ENCODE peak calls at places on chromosomes 1 and 21, in ten cellular contexts. P, R, C, S, F, H, M, E, W and G are unnamed samples.

GRCh38 chr1:244046907-244047738 is 4.0 kb upstream of the ZBTB18 start:
- DNase-seq in M (no peak), F (no peak), S (no peak), P (no peak), E (peak), C (no peak), H (peak), R (no peak), W (no peak), G (no peak)

GRCh38 chr1:55446351-55446750 is 231.2 kb upstream of the USP24 start:
- DNase-seq in F (no peak), E (no peak), R (no peak), C (no peak), W (no peak), H (no peak), S (no peak), P (no peak), M (no peak), G (no peak)

GRCh38 chr1:210937846-210938245 is 196.1 kb downstream of the KCNH1 start:
- DNase-seq in W (no peak), R (no peak), H (no peak), P (no peak), M (no peak), C (no peak), F (no peak), S (no peak), E (no peak), G (no peak)

GRCh38 chr1:9233241-9233941 is 1.2 kb upstream of the H6PD start:
- DNase-seq in M (no peak), C (peak), E (peak), W (peak), R (peak), P (peak), F (peak), H (peak), S (no peak), G (no peak)

GRCh38 chr1:36384542-36385409 is 948 bp downstream of the STK40 start:
- DNase-seq in W (peak), C (no peak), P (peak), E (peak), R (peak), S (peak), H (peak), M (no peak), F (peak), G (peak)

GRCh38 chr1:217311766-217312165 is 319.1 kb downstream of the GPATCH2 start:
- DNase-seq in R (no peak), C (no peak), S (no peak), P (no peak), W (no peak), E (peak), H (peak), M (peak), F (no peak), G (no peak)

GRCh38 chr1:206912445-206913095 is 9.2 kb downstream of the FCMR start:
- DNase-seq in S (peak), E (peak), W (peak), P (peak), M (peak), F (peak), C (no peak), H (peak), R (no peak), G (peak)

GRCh38 chr1:191558389-191558788 is 599.9 kb upstream of the RGS18 start:
- DNase-seq in S (no peak), P (no peak), C (no peak), R (no peak), E (no peak), W (no peak), F (no peak), M (no peak), H (no peak), G (no peak)

GRCh38 chr1:230614121-230614520 is 28.2 kb upstream of the COG2 start:
- DNase-seq in R (no peak), F (no peak), E (no peak), M (no peak), H (no peak), W (no peak), C (no peak), S (no peak), P (no peak), G (no peak)

GRCh38 chr1:152047607-152047953 is 10.8 kb upstream of the S100A11 start:
- DNase-seq in R (no peak), S (peak), W (peak), M (no peak), C (no peak), P (no peak), E (no peak), H (no peak), F (peak), G (no peak)

GRCh38 chr1:118902299-118903270 is 85.6 kb downstream of the TBX15 start:
- DNase-seq in M (no peak), C (no peak), R (no peak), H (no peak), S (no peak), W (no peak), F (no peak), P (no peak), E (no peak), G (no peak)

GRCh38 chr1:187151555-187151954 is 322.8 kb downstream of the PLA2G4A start:
- DNase-seq in W (no peak), S (no peak), R (no peak), E (no peak), M (no peak), H (no peak), P (no peak), F (no peak), C (no peak), G (no peak)

GRCh38 chr1:12371053-12371452 is 141.2 kb downstream of the VPS13D start:
- DNase-seq in M (no peak), H (no peak), F (no peak), P (no peak), C (no peak), E (no peak), S (no peak), R (no peak), W (no peak), G (no peak)

GRCh38 chr1:90850925-90851710 is 134.0 kb upstream of the BARHL2 start:
- DNase-seq in H (peak), E (peak), F (peak), S (peak), M (peak), P (peak), R (peak), C (peak), W (peak), G (peak)

GRCh38 chr1:214453109-214453722 is 98.2 kb downstream of the PTPN14 start:
- DNase-seq in W (no peak), S (no peak), R (no peak), H (peak), E (no peak), M (no peak), P (no peak), C (no peak), F (no peak), G (no peak)

GRCh38 chr1:178310685-178311105 is 186.1 kb downstream of the CLEC20A start:
- DNase-seq in F (peak), W (no peak), H (peak), S (peak), E (peak), M (peak), P (no peak), R (no peak), C (no peak), G (peak)

GRCh38 chr1:89633103-89633744 is at the start of gene LRRC8C:
- DNase-seq in S (peak), C (peak), W (peak), R (peak), E (peak), P (peak), F (peak), M (peak), H (peak), G (peak)

GRCh38 chr1:14371806-14372497 is 226.5 kb upstream of the KAZN start:
- DNase-seq in P (no peak), H (no peak), M (no peak), S (no peak), W (no peak), R (no peak), F (no peak), C (no peak), E (peak), G (no peak)

GRCh38 chr1:67700692-67701410 is 15.8 kb downstream of the GADD45A start:
- DNase-seq in P (no peak), F (no peak), R (no peak), W (peak), M (no peak), S (peak), H (peak), C (no peak), E (no peak), G (peak)

GRCh38 chr1:27656157-27656893 is 15.7 kb downstream of the IFI6 start:
- DNase-seq in R (no peak), F (no peak), E (peak), W (peak), C (peak), P (no peak), H (peak), S (no peak), M (peak), G (no peak)

GRCh38 chr1:111963985-111964738 is 25.3 kb downstream of the KCND3 start:
- DNase-seq in C (no peak), W (no peak), M (no peak), P (no peak), F (no peak), H (no peak), E (no peak), R (no peak), S (no peak), G (no peak)

GRCh38 chr21:45970674-45971486 is 10.7 kb upstream of the COL6A1 start:
- DNase-seq in W (peak), C (peak), H (peak), R (peak), E (peak), S (peak), F (no peak), M (peak), P (peak), G (peak)

GRCh38 chr1:156816561-156817328 is at the start of gene SH2D2A:
- DNase-seq in H (peak), P (no peak), M (peak), W (no peak), C (peak), S (peak), F (no peak), R (no peak), E (no peak), G (peak)

GRCh38 chr1:94787676-94788075 is 32.5 kb upstream of the SLC44A3 start:
- DNase-seq in H (no peak), S (no peak), E (no peak), M (no peak), P (no peak), F (no peak), R (no peak), C (no peak), W (no peak), G (no peak)

GRCh38 chr21:44305691-44306090 is 5.8 kb downstream of the PFKL start:
- DNase-seq in W (no peak), H (no peak), R (no peak), E (no peak), C (no peak), P (no peak), F (no peak), M (no peak), S (no peak), G (no peak)

GRCh38 chr21:46069719-46070279 is 28.1 kb upstream of the COL6A2 start:
- DNase-seq in H (no peak), M (no peak), R (no peak), P (no peak), S (no peak), C (no peak), E (no peak), F (no peak), W (no peak), G (no peak)

GRCh38 chr1:54329337-54329954 is 76.7 kb downstream of the SSBP3 start:
- DNase-seq in R (no peak), H (no peak), P (no peak), M (no peak), E (no peak), S (no peak), F (no peak), W (no peak), C (peak), G (no peak)

GRCh38 chr1:54842206-54842915 is 41.2 kb upstream of the TTC22 start:
- DNase-seq in C (no peak), R (no peak), P (no peak), F (no peak), E (no peak), H (no peak), M (no peak), W (no peak), S (no peak), G (no peak)

GRCh38 chr1:229557913-229558414 is 543 bp downstream of the ABCB10 start:
- DNase-seq in E (peak), W (no peak), R (peak), P (peak), M (peak), H (peak), C (peak), S (peak), F (peak), G (peak)

GRCh38 chr1:64231153-64231552 is 27.7 kb downstream of the UBE2U start:
- DNase-seq in P (no peak), E (no peak), H (peak), F (no peak), M (no peak), C (no peak), R (no peak), W (no peak), S (no peak), G (no peak)

GRCh38 chr1:208803371-208803811 is 559.2 kb upstream of the PLXNA2 start:
- DNase-seq in H (no peak), F (no peak), W (no peak), C (no peak), S (no peak), P (no peak), E (no peak), M (no peak), R (no peak), G (no peak)

GRCh38 chr1:110673197-110673701 is 1.5 kb downstream of the KCNA3 start:
- DNase-seq in S (no peak), E (no peak), M (no peak), R (peak), F (no peak), W (no peak), H (no peak), C (peak), P (no peak), G (peak)

GRCh38 chr1:72567511-72567910 is 285.2 kb upstream of the NEGR1 start:
- DNase-seq in R (no peak), P (no peak), W (no peak), H (peak), E (peak), C (no peak), S (no peak), M (no peak), F (no peak), G (no peak)

GRCh38 chr1:115501476-115501875 is 140.3 kb upstream of the VANGL1 start:
- DNase-seq in F (no peak), S (no peak), P (no peak), C (no peak), R (no peak), H (no peak), M (no peak), E (no peak), W (no peak), G (no peak)

GRCh38 chr21:45466330-45467220 is 61.6 kb downstream of the COL18A1 start:
- DNase-seq in P (no peak), M (no peak), F (no peak), R (peak), W (no peak), H (no peak), E (no peak), C (peak), S (no peak), G (no peak)

GRCh38 chr1:227917081-227917950 is 30.4 kb downstream of the WNT9A start:
- DNase-seq in W (no peak), R (peak), M (no peak), P (no peak), H (no peak), S (no peak), E (no peak), F (no peak), C (peak), G (no peak)

GRCh38 chr1:206684478-206685255 is at the start of gene MAPKAPK2:
- DNase-seq in E (peak), H (peak), M (peak), F (peak), P (peak), C (peak), W (peak), R (peak), S (peak), G (peak)

GRCh38 chr1:201279313-201279712 is 4.0 kb upstream of the PKP1 start:
- DNase-seq in F (no peak), R (no peak), W (no peak), C (no peak), S (no peak), P (no peak), M (no peak), H (peak), E (peak), G (no peak)

GRCh38 chr1:166088572-166088955 is 78.2 kb downstream of the FAM78B start:
- DNase-seq in M (no peak), W (no peak), R (no peak), P (no peak), F (no peak), H (no peak), S (no peak), C (no peak), E (no peak), G (no peak)

GRCh38 chr1:166086113-166086908 is 80.5 kb downstream of the FAM78B start:
- DNase-seq in E (no peak), M (no peak), S (no peak), W (no peak), F (no peak), R (no peak), C (no peak), H (no peak), P (no peak), G (no peak)

GRCh38 chr1:166087734-166088571 is 78.8 kb downstream of the FAM78B start:
- DNase-seq in C (no peak), H (no peak), P (no peak), W (no peak), M (no peak), R (no peak), E (no peak), F (no peak), S (no peak), G (no peak)

GRCh38 chr1:166090244-166090643 is 76.6 kb downstream of the FAM78B start:
- DNase-seq in S (no peak), F (no peak), P (no peak), C (no peak), W (no peak), E (no peak), R (no peak), H (no peak), M (no peak), G (no peak)

GRCh38 chr1:166089804-166090203 is 77.0 kb downstream of the FAM78B start:
- DNase-seq in E (no peak), S (no peak), C (no peak), W (no peak), F (no peak), M (peak), H (no peak), P (no peak), R (no peak), G (peak)
- TF ChIP-seq CTCF in E (no peak), S (no peak), C (no peak), W (no peak), F (no peak), M (peak), H (no peak), P (no peak), R (no peak), G (no peak)

GRCh38 chr1:218342091-218342490 is 3.0 kb upstream of the TGFB2 start:
- DNase-seq in C (no peak), R (no peak), M (no peak), H (no peak), S (no peak), F (no peak), E (no peak), P (no peak), W (no peak), G (no peak)

GRCh38 chr1:218344814-218345672 is at the start of gene TGFB2:
- DNase-seq in R (no peak), C (no peak), E (peak), W (peak), S (peak), H (peak), F (peak), P (peak), M (no peak), G (peak)

GRCh38 chr1:218336353-218336752 is 8.8 kb upstream of the TGFB2 start:
- DNase-seq in F (no peak), P (no peak), W (no peak), H (no peak), R (no peak), S (no peak), C (no peak), M (no peak), E (no peak), G (no peak)

GRCh38 chr1:218341325-218341724 is 3.8 kb upstream of the TGFB2 start:
- DNase-seq in P (no peak), S (no peak), M (no peak), C (no peak), W (no peak), H (no peak), F (no peak), E (no peak), R (no peak), G (no peak)

GRCh38 chr1:218339267-218339831 is 5.8 kb upstream of the TGFB2 start:
- DNase-seq in R (no peak), M (no peak), W (no peak), C (no peak), P (no peak), H (peak), F (no peak), E (peak), S (no peak), G (no peak)
- TF ChIP-seq CTCF in R (peak), M (peak), W (peak), C (peak), P (peak), H (peak), F (peak), E (peak), S (peak), G (peak)

DNA sequence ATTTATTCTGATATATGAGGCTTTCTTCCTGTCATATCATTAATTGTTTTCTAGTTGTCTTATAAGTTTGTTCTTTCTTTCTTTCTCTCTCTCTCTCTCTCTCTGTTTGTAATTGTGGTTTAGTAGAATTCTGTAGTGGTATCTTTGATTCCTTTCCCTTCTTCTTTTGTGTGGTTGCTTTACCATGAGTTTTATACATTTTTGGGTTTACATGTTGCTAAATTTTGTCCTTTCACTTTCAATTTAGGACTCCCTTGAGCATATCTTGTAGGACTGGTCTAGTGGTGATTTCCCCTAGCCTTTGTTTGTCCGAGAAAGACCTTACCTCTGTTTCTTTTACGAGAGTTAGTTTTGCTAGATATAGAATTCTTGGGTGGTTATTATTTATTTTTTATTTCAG is 162.3 kb upstream of the CHRM3 start:
- DNase-seq in M (no peak), H (no peak), S (no peak), E (no peak), C (no peak), R (no peak), W (no peak), F (no peak), P (no peak), G (no peak)
- TF ChIP-seq CTCF in M (no peak), H (no peak), S (no peak), E (no peak), C (no peak), R (no peak), W (no peak), F (no peak), P (no peak), G (no peak)

GRCh38 chr1:109067883-109068282 is 7.9 kb downstream of the TAF13 start:
- DNase-seq in W (no peak), M (no peak), R (no peak), E (no peak), F (no peak), C (no peak), S (no peak), P (no peak), H (no peak), G (no peak)
- TF ChIP-seq CTCF in W (no peak), M (no peak), R (no peak), E (no peak), F (no peak), C (no peak), S (no peak), P (no peak), H (no peak), G (no peak)

GRCh38 chr1:43588592-43588991 is 57.9 kb downstream of the PTPRF start:
- DNase-seq in C (no peak), F (no peak), S (no peak), R (no peak), P (no peak), E (no peak), M (no peak), H (no peak), W (no peak), G (no peak)

GRCh38 chr1:43592974-43593683 is 56.8 kb upstream of the KDM4A start:
- DNase-seq in E (no peak), C (no peak), W (no peak), P (no peak), M (no peak), F (no peak), R (no peak), S (no peak), H (no peak), G (no peak)

GRCh38 chr1:43592051-43592665 is 57.8 kb upstream of the KDM4A start:
- DNase-seq in M (no peak), S (no peak), C (no peak), R (no peak), H (no peak), W (no peak), E (no peak), F (no peak), P (no peak), G (no peak)

GRCh38 chr1:43591181-43591580 is 58.8 kb upstream of the KDM4A start:
- DNase-seq in P (no peak), S (no peak), H (no peak), W (no peak), M (no peak), R (no peak), F (no peak), C (no peak), E (no peak), G (no peak)

DNA sequence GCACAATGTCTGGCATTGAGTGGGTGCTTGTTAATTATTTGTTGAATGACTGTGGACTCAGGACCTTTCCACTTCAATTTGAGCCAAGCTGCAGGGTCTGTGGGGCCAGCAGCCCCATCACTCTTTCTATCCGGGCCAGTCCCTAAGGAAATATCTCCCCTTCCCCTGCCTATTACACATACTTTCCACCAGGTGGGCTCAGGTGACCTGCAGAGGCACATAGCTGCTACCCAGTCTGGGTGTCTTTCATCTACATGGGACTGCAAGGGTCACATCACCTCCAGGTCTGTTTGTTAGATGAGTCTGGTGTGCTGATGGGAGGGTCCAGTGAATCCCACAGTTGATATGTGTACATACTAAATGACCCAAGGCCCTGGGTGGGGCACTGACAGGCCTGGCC is 59.6 kb upstream of the KDM4A start:
- DNase-seq in P (no peak), S (peak), C (no peak), R (no peak), F (no peak), E (no peak), H (no peak), M (no peak), W (no peak), G (no peak)
- TF ChIP-seq CTCF in P (no peak), S (peak), C (no peak), R (no peak), F (no peak), E (peak), H (peak), M (peak), W (no peak), G (no peak)

GRCh38 chr1:15603050-15603965 is 13.9 kb upstream of the DDI2 start:
- DNase-seq in W (peak), C (peak), H (peak), E (peak), S (peak), P (peak), M (peak), F (peak), R (peak), G (peak)
- TF ChIP-seq CTCF in W (peak), C (no peak), H (no peak), E (no peak), S (no peak), P (no peak), M (no peak), F (no peak), R (no peak), G (no peak)